ENCODE peak calls at places on chromosomes 2 and 18, in eight cellular contexts. One of them, this sample, is unnamed.

GRCh38 chr2:108271691-108272253 is 16.9 kb upstream of the SULT1C2 start:
- DNase-seq in brain microvascular endothelial cell: peak
- DNase-seq in colonic mucosa: peak
- DNase-seq in dorsolateral prefrontal cortex: no peak
- DNase-seq in NB4: no peak
- DNase-seq in AG10803: peak
- DNase-seq in neural progenitor cell: no peak
- DNase-seq in sigmoid colon: peak
- DNase-seq in this sample: no peak

GRCh38 chr2:443211-443610 is 155.3 kb upstream of the ALKAL2 start:
- DNase-seq in dorsolateral prefrontal cortex: no peak
- DNase-seq in brain microvascular endothelial cell: no peak
- DNase-seq in AG10803: no peak
- DNase-seq in neural progenitor cell: no peak
- DNase-seq in sigmoid colon: no peak
- DNase-seq in colonic mucosa: no peak
- DNase-seq in NB4: no peak
- DNase-seq in this sample: no peak

GRCh38 chr2:177164584-177165052 is 48.0 kb upstream of the HNRNPA3 start:
- DNase-seq in sigmoid colon: peak
- DNase-seq in colonic mucosa: peak
- DNase-seq in AG10803: peak
- DNase-seq in dorsolateral prefrontal cortex: peak
- DNase-seq in neural progenitor cell: peak
- DNase-seq in brain microvascular endothelial cell: peak
- DNase-seq in NB4: peak
- DNase-seq in this sample: no peak

GRCh38 chr2:28461056-28461455 is 34.8 kb upstream of the PLB1 start:
- DNase-seq in NB4: no peak
- DNase-seq in AG10803: no peak
- DNase-seq in sigmoid colon: no peak
- DNase-seq in brain microvascular endothelial cell: no peak
- DNase-seq in neural progenitor cell: no peak
- DNase-seq in dorsolateral prefrontal cortex: no peak
- DNase-seq in colonic mucosa: no peak
- DNase-seq in this sample: no peak

GRCh38 chr18:24766376-24766775 is 305.9 kb downstream of the HRH4 start:
- DNase-seq in NB4: no peak
- DNase-seq in neural progenitor cell: no peak
- DNase-seq in sigmoid colon: no peak
- DNase-seq in AG10803: peak
- DNase-seq in colonic mucosa: no peak
- DNase-seq in brain microvascular endothelial cell: no peak
- DNase-seq in dorsolateral prefrontal cortex: no peak
- DNase-seq in this sample: no peak

GRCh38 chr2:120398961-120399888 is 53.3 kb downstream of the INHBB start:
- DNase-seq in sigmoid colon: peak
- DNase-seq in dorsolateral prefrontal cortex: peak
- DNase-seq in NB4: no peak
- DNase-seq in AG10803: no peak
- DNase-seq in neural progenitor cell: no peak
- DNase-seq in brain microvascular endothelial cell: no peak
- DNase-seq in colonic mucosa: no peak
- DNase-seq in this sample: no peak

GRCh38 chr2:10946394-10946793 is 34.7 kb downstream of the KCNF1 start:
- DNase-seq in brain microvascular endothelial cell: no peak
- DNase-seq in neural progenitor cell: no peak
- DNase-seq in dorsolateral prefrontal cortex: no peak
- DNase-seq in AG10803: no peak
- DNase-seq in sigmoid colon: no peak
- DNase-seq in colonic mucosa: no peak
- DNase-seq in NB4: no peak
- DNase-seq in this sample: no peak

GRCh38 chr2:47078541-47079482 is 76.3 kb downstream of the STPG4 start:
- DNase-seq in colonic mucosa: peak
- DNase-seq in neural progenitor cell: peak
- DNase-seq in AG10803: no peak
- DNase-seq in NB4: no peak
- DNase-seq in sigmoid colon: no peak
- DNase-seq in brain microvascular endothelial cell: no peak
- DNase-seq in dorsolateral prefrontal cortex: no peak
- DNase-seq in this sample: no peak

GRCh38 chr18:2180586-2180985 is 390.7 kb downstream of the METTL4 start:
- DNase-seq in dorsolateral prefrontal cortex: no peak
- DNase-seq in AG10803: no peak
- DNase-seq in NB4: peak
- DNase-seq in colonic mucosa: no peak
- DNase-seq in brain microvascular endothelial cell: no peak
- DNase-seq in neural progenitor cell: no peak
- DNase-seq in sigmoid colon: no peak
- DNase-seq in this sample: no peak

GRCh38 chr2:162153608-162154224 is 1.7 kb upstream of the GCG start:
- DNase-seq in sigmoid colon: peak
- DNase-seq in neural progenitor cell: peak
- DNase-seq in colonic mucosa: peak
- DNase-seq in AG10803: peak
- DNase-seq in dorsolateral prefrontal cortex: no peak
- DNase-seq in NB4: peak
- DNase-seq in brain microvascular endothelial cell: peak
- DNase-seq in this sample: peak

GRCh38 chr2:221517362-221518121 is 54.6 kb downstream of the EPHA4 start:
- DNase-seq in dorsolateral prefrontal cortex: no peak
- DNase-seq in AG10803: peak
- DNase-seq in NB4: peak
- DNase-seq in colonic mucosa: peak
- DNase-seq in brain microvascular endothelial cell: peak
- DNase-seq in neural progenitor cell: no peak
- DNase-seq in sigmoid colon: no peak
- DNase-seq in this sample: no peak

DNA sequence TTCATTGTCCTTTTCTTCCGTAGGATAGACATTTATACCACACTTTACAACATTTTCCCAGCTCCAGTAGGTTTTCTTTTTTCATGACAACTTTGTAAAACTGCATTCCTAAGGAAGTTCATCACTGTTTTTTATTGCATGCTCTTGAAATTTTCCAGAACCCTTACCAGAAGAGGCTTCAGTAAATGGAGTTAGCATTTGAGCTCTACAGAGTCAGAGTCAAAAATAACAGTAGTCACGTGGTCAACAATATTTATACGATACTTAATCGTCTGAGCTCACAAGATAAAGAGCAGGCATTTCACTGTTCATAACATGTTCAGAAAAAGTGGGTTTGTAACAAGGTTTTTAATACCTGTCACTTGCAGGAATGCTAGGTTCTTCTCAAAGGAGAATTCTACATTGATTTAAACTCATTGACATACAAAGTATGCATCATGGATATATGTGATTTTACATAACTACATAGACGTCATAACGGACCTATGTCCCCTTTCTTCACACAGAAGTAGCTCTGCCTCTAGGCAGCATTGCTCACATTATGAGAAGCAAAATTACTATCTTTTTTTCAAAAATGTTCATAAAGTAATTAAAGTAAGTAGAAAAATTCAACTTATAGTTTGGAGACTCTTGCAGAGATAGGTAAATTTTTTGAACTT is 187.0 kb upstream of the COL3A1 start:
- DNase-seq in sigmoid colon: no peak
- DNase-seq in dorsolateral prefrontal cortex: no peak
- DNase-seq in colonic mucosa: no peak
- DNase-seq in AG10803: peak
- DNase-seq in brain microvascular endothelial cell: peak
- DNase-seq in neural progenitor cell: no peak
- DNase-seq in NB4: no peak
- DNase-seq in this sample: no peak
- H3K4me3 ChIP-seq in sigmoid colon: peak
- H3K4me3 ChIP-seq in dorsolateral prefrontal cortex: no peak
- H3K4me3 ChIP-seq in colonic mucosa: no peak
- H3K4me3 ChIP-seq in AG10803: peak
- H3K4me3 ChIP-seq in brain microvascular endothelial cell: no peak
- H3K4me3 ChIP-seq in neural progenitor cell: no peak
- H3K4me3 ChIP-seq in NB4: no peak
- H3K4me3 ChIP-seq in this sample: no peak

GRCh38 chr2:206846331-206846730 is 80.9 kb downstream of the FASTKD2 start:
- DNase-seq in neural progenitor cell: no peak
- DNase-seq in AG10803: no peak
- DNase-seq in dorsolateral prefrontal cortex: no peak
- DNase-seq in colonic mucosa: no peak
- DNase-seq in brain microvascular endothelial cell: no peak
- DNase-seq in NB4: no peak
- DNase-seq in sigmoid colon: no peak
- DNase-seq in this sample: no peak

GRCh38 chr2:206845877-206846276 is 80.5 kb downstream of the FASTKD2 start:
- DNase-seq in AG10803: no peak
- DNase-seq in NB4: no peak
- DNase-seq in dorsolateral prefrontal cortex: no peak
- DNase-seq in neural progenitor cell: no peak
- DNase-seq in colonic mucosa: no peak
- DNase-seq in brain microvascular endothelial cell: no peak
- DNase-seq in sigmoid colon: no peak
- DNase-seq in this sample: no peak

GRCh38 chr2:206836722-206837121 is 71.3 kb downstream of the FASTKD2 start:
- DNase-seq in brain microvascular endothelial cell: no peak
- DNase-seq in colonic mucosa: no peak
- DNase-seq in NB4: no peak
- DNase-seq in dorsolateral prefrontal cortex: no peak
- DNase-seq in AG10803: no peak
- DNase-seq in neural progenitor cell: no peak
- DNase-seq in sigmoid colon: no peak
- DNase-seq in this sample: no peak

GRCh38 chr2:206838690-206839089 is 73.3 kb downstream of the FASTKD2 start:
- DNase-seq in NB4: no peak
- DNase-seq in sigmoid colon: no peak
- DNase-seq in neural progenitor cell: no peak
- DNase-seq in brain microvascular endothelial cell: no peak
- DNase-seq in AG10803: no peak
- DNase-seq in colonic mucosa: no peak
- DNase-seq in dorsolateral prefrontal cortex: no peak
- DNase-seq in this sample: no peak

DNA sequence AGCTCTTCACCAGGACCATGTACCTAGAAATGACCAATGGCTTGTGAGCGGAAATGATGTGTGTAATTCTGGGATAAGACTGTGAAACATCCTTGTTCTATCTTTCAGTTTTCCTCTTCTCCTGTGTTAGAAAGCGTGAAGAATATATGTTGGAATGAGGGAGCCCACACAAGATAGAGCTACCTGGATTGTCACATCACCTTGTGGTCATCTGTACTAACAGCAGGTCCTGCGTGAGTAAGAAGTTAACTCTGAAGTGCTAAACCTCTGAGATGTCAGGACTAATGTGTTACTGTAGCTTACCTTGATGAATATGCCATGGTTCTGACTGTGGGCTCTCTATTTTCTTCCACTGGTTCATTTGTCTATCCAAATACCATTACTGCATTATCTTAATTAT is 75.6 kb downstream of the FASTKD2 start:
- DNase-seq in neural progenitor cell: no peak
- DNase-seq in dorsolateral prefrontal cortex: no peak
- DNase-seq in NB4: no peak
- DNase-seq in brain microvascular endothelial cell: no peak
- DNase-seq in AG10803: no peak
- DNase-seq in sigmoid colon: no peak
- DNase-seq in colonic mucosa: no peak
- DNase-seq in this sample: no peak
- TF ChIP-seq CTCF in neural progenitor cell: peak
- TF ChIP-seq CTCF in dorsolateral prefrontal cortex: no peak
- TF ChIP-seq CTCF in NB4: no peak
- TF ChIP-seq CTCF in brain microvascular endothelial cell: no peak
- TF ChIP-seq CTCF in AG10803: no peak
- TF ChIP-seq CTCF in sigmoid colon: no peak
- TF ChIP-seq CTCF in colonic mucosa: no peak
- TF ChIP-seq CTCF in this sample: peak

GRCh38 chr2:71578665-71579371 is 125.5 kb downstream of the DYSF start:
- DNase-seq in neural progenitor cell: no peak
- DNase-seq in dorsolateral prefrontal cortex: peak
- DNase-seq in NB4: no peak
- DNase-seq in sigmoid colon: peak
- DNase-seq in brain microvascular endothelial cell: peak
- DNase-seq in AG10803: peak
- DNase-seq in colonic mucosa: no peak
- DNase-seq in this sample: no peak
- H3K4me3 ChIP-seq in neural progenitor cell: no peak
- H3K4me3 ChIP-seq in dorsolateral prefrontal cortex: no peak
- H3K4me3 ChIP-seq in NB4: no peak
- H3K4me3 ChIP-seq in sigmoid colon: no peak
- H3K4me3 ChIP-seq in brain microvascular endothelial cell: no peak
- H3K4me3 ChIP-seq in AG10803: peak
- H3K4me3 ChIP-seq in colonic mucosa: no peak
- H3K4me3 ChIP-seq in this sample: no peak

DNA sequence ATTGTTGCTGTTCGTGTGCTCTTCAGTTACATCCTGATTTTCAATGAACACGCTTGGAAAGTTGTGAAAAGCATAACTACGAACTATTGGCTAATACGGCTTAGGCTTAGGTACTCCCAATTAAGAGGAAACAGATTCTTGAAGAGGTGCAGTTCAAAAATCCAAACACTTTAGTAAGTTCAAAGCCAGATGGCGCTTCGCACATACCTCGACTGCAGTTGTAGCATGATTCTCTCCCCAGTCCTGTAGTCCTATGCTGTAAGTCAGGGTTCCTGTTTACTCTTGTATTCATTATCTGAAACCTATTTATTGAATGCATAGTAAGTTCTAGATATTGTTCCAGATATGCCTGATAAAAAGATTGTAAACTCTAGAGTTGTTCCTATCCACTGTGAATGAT is 165.2 kb downstream of the TRIB2 start:
- DNase-seq in NB4: peak
- DNase-seq in neural progenitor cell: no peak
- DNase-seq in sigmoid colon: no peak
- DNase-seq in dorsolateral prefrontal cortex: no peak
- DNase-seq in brain microvascular endothelial cell: no peak
- DNase-seq in AG10803: no peak
- DNase-seq in colonic mucosa: no peak
- DNase-seq in this sample: no peak
- TF ChIP-seq CTCF in NB4: no peak
- TF ChIP-seq CTCF in neural progenitor cell: no peak
- TF ChIP-seq CTCF in sigmoid colon: no peak
- TF ChIP-seq CTCF in dorsolateral prefrontal cortex: no peak
- TF ChIP-seq CTCF in brain microvascular endothelial cell: no peak
- TF ChIP-seq CTCF in AG10803: no peak
- TF ChIP-seq CTCF in colonic mucosa: no peak
- TF ChIP-seq CTCF in this sample: peak

DNA sequence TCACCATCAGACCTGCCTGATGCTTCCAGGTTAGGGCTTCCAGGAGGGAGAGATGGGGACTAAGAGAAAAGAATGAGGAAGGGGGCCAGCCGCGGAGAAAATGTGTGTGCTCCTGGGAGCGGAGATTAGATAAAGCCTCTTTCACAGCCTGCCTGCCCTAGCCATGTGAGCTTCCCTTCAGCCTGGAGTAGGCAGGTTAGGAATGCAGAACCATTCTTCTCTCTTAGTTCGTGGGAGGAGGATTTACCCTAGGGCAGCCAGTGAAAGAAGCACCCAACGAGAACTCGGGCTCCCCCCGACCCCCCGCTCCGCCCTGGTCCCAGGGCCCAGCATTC is 36.1 kb downstream of the POMC start:
- DNase-seq in neural progenitor cell: peak
- DNase-seq in sigmoid colon: no peak
- DNase-seq in AG10803: no peak
- DNase-seq in NB4: no peak
- DNase-seq in brain microvascular endothelial cell: no peak
- DNase-seq in colonic mucosa: no peak
- DNase-seq in dorsolateral prefrontal cortex: no peak
- DNase-seq in this sample: no peak
- H3K4me3 ChIP-seq in neural progenitor cell: peak
- H3K4me3 ChIP-seq in sigmoid colon: peak
- H3K4me3 ChIP-seq in AG10803: no peak
- H3K4me3 ChIP-seq in NB4: no peak
- H3K4me3 ChIP-seq in brain microvascular endothelial cell: peak
- H3K4me3 ChIP-seq in colonic mucosa: no peak
- H3K4me3 ChIP-seq in dorsolateral prefrontal cortex: no peak
- H3K4me3 ChIP-seq in this sample: peak